ENCODE peak calls at places on chromosomes 11 and 22, in nine cellular contexts. Z is colonic mucosa; G is gastrocnemius medialis; K is SK-N-SH; B is CD8-positive, alpha-beta memory T cell; H is kidney; F is tibial nerve; U is heart left ventricle; W is cardiac muscle cell. M is an unnamed sample.

GRCh38 chr11:67490727-67491065 is 7.9 kb downstream of the AIP start:
- DNase-seq in K (no peak), B (no peak), W (no peak), G (no peak), Z (no peak), H (peak; percentile 68), U (no peak), F (no peak), M (no peak)

GRCh38 chr11:128448487-128448886 is 138.9 kb downstream of the ETS1 start:
- DNase-seq in Z (peak; percentile 86), B (no peak), G (no peak), K (no peak), H (peak; percentile 85), U (no peak), F (no peak), W (no peak), M (no peak)

GRCh38 chr11:11973361-11973800 is 35.0 kb downstream of the DKK3 start:
- DNase-seq in Z (no peak), K (no peak), F (peak; percentile 66), H (peak; percentile 88), U (peak; percentile 90), G (peak; percentile 57), B (no peak), W (peak; percentile 75), M (no peak)

GRCh38 chr11:71183878-71184277 is 68.5 kb downstream of the SHANK2 start:
- DNase-seq in G (no peak), K (no peak), B (no peak), H (no peak), Z (no peak), F (no peak), U (no peak), W (no peak), M (no peak)

GRCh38 chr11:91587131-91587530 is 637.5 kb upstream of the FAT3 start:
- DNase-seq in B (no peak), Z (no peak), G (no peak), W (no peak), F (no peak), K (no peak), U (no peak), H (no peak), M (no peak)

GRCh38 chr11:8327761-8328192 is 64.1 kb upstream of the LMO1 start:
- DNase-seq in H (no peak), U (no peak), K (no peak), G (no peak), F (no peak), B (no peak), W (no peak), Z (no peak), M (peak; percentile 35)

GRCh38 chr11:26040339-26040738 is 291.6 kb upstream of the ANO3 start:
- DNase-seq in H (no peak), Z (no peak), F (no peak), U (no peak), K (no peak), B (no peak), G (no peak), W (no peak), M (no peak)

GRCh38 chr11:119619665-119620064 is 109.3 kb downstream of the NECTIN1 start:
- DNase-seq in H (no peak), Z (no peak), U (no peak), F (no peak), B (no peak), K (no peak), G (no peak), W (no peak), M (no peak)

GRCh38 chr11:20003357-20003756 is 156.9 kb downstream of the DBX1 start:
- DNase-seq in K (no peak), B (no peak), G (no peak), U (no peak), W (no peak), F (no peak), Z (no peak), H (no peak), M (no peak)

GRCh38 chr22:35612903-35613302 is 4.2 kb downstream of the MB start:
- DNase-seq in F (no peak), K (no peak), W (no peak), U (peak; percentile 87), H (peak; percentile 34), G (peak; percentile 90), B (no peak), Z (no peak), M (no peak)

DNA sequence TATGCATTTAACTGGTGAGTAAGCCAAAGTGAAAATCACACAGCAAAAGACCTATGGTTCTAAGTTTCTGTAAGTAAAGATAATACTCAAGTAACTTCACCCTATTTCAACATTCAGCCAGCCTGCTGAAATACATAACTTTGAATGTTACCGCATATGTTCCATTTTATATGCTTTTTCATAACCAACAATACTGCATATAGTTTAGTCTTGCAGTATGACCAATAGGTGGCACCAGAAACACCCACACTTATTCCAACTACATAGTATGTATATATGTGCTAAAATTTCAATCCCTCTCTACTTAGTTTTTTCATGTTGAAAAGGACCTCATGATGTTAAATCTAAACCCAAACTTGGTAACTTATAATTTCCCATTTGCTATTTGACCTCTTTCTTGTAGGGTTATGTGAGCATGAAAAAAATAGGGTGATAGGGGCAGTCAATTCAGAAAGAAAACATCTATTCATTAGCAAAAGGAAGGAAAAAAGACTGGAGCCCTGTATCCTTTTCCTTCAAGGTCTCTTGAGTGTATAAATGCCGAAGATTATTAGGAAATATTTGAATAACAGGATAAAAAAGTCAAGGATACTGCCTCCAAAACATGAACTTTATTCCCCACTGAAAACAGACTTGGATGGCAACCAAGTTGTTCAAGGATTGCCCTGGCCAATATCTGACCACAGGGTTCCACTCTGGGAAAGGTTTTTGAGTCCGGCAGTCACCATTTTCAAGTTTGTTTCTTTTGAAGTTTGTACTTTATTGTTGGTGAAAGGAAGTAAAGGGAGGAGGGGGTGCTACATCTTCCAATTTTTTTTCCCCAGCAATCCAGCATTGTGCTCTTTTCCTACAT is 23.8 kb upstream of the FZD4 start:
- DNase-seq in U (no peak), G (no peak), K (peak; percentile 50), Z (no peak), B (no peak), F (peak; percentile 63), W (peak; percentile 73), H (no peak), M (peak; percentile 26)
- H3K4me1 ChIP-seq in U (peaks cover 24% of the 10 kb centered on the region), G (peaks cover 63% of the 10 kb centered on the region), K (peaks cover 11% of the 10 kb centered on the region), Z (no peaks in the 10 kb centered on the region), B (no peaks in the 10 kb centered on the region), F (peaks cover 5% of the 10 kb centered on the region), W (peaks cover 13% of the 10 kb centered on the region), H (peaks cover 16% of the 10 kb centered on the region), M (no peaks in the 10 kb centered on the region)

GRCh38 chr22:50467773-50468440 is 6.9 kb downstream of the SBF1 start:
- DNase-seq in W (no peak), H (no peak), F (no peak), G (no peak), U (no peak), B (no peak), Z (no peak), K (no peak), M (no peak)
- H3K4me3 ChIP-seq in W (no peak overlapping the region), H (no peak overlapping the region), F (no peak overlapping the region), G (no peak overlapping the region), U (no peak overlapping the region), B (no peak overlapping the region), Z (no peak overlapping the region), K (no peak overlapping the region), M (no peak overlapping the region)

DNA sequence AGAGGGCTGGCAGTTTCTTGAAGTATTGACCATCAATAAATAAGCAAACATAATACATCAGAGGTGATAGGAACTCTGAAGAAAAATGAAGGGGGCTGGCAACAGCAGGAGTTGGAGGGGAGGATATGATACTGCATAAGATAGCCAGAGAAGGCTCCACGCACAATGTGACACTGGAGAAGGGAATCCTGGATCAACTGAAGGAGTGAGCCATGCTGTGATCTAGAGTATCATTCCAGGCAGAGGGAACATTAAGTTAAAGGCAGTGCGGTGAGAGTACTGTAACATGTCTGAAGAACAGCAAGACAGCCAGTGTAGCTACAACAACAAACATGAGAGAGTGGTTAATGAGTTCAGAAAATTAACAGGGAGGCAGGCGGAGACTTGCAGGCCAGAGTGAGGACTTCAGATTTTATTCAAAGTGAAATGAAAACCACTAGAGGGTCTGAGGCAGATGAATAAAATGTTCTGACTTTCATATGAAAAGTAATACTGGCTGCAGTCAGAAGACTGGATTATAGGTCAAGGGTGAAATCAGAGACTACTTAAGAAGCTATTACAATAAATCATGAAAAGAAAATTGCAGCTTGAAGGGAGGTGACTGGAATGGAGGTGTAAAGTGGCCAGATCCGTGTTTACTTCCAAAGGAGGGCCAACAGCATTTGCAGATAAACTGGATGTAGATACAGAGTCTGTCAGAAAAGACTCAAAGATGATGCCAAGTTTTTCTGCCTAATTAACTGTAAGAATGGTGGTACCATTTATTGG is 49.4 kb downstream of the RRAS2 start:
- DNase-seq in K (no peak), U (no peak), G (peak; percentile 17), B (no peak), H (no peak), Z (no peak), F (no peak), W (no peak), M (peak; percentile 52)
- H3K4me1 ChIP-seq in K (peaks cover 22% of the 10 kb centered on the region), U (peaks cover 12% of the 10 kb centered on the region), G (peaks cover 48% of the 10 kb centered on the region), B (peaks cover 30% of the 10 kb centered on the region), H (peaks cover 11% of the 10 kb centered on the region), Z (peaks cover 13% of the 10 kb centered on the region), F (no peaks in the 10 kb centered on the region), W (peaks cover 33% of the 10 kb centered on the region), M (peaks cover 50% of the 10 kb centered on the region)

GRCh38 chr11:72583616-72584292 is 90.5 kb downstream of the PDE2A start:
- DNase-seq in W (no peak), K (no peak), H (peak; percentile 51), Z (no peak), F (no peak), G (no peak), U (no peak), B (no peak), M (no peak)
- H3K4me3 ChIP-seq in W (no peak overlapping the region), K (no peak overlapping the region), H (no peak overlapping the region), Z (peak overlapping the region; percentile 10), F (no peak overlapping the region), G (no peak overlapping the region), U (no peak overlapping the region), B (no peak overlapping the region), M (no peak overlapping the region)

GRCh38 chr11:114180301-114181055 is 115.7 kb upstream of the NNMT start:
- DNase-seq in W (peak; percentile 36), U (peak; percentile 71), H (peak; percentile 70), F (no peak), K (peak; percentile 61), G (peak; percentile 81), B (no peak), Z (peak; percentile 74), M (peak; percentile 19)
- H3K4me1 ChIP-seq in W (peaks cover 33% of the 10 kb centered on the region), U (peaks cover 79% of the 10 kb centered on the region), H (peaks cover 48% of the 10 kb centered on the region), F (no peaks in the 10 kb centered on the region), K (no peaks in the 10 kb centered on the region), G (peaks cover 90% of the 10 kb centered on the region), B (peaks cover 72% of the 10 kb centered on the region), Z (peaks cover 17% of the 10 kb centered on the region), M (no peaks in the 10 kb centered on the region)